ENCODE peak calls at places on chromosomes 13 and 19, in seven cellular contexts. Y, G, B, R, Z, W and Q are unnamed samples.
A peak's percentile ranks its signal among the peaks of the same experiment; 100 is the strongest.

GRCh38 chr19:55686311-55687050 is 11.5 kb downstream of the EPN1 start:
- DNase-seq in Y (no peak), Z (no peak), W (no peak), G (no peak), B (no peak), R (no peak), Q (no peak)

GRCh38 chr19:35247526-35248309 is 1.1 kb upstream of the LSR start:
- DNase-seq in Y (peak; percentile 92), R (no peak), B (peak; percentile 90), G (peak; percentile 96), W (no peak), Z (no peak), Q (no peak)

GRCh38 chr13:107864543-107865460 is 350.5 kb downstream of the LIG4 start:
- DNase-seq in G (peak; percentile 15), R (peak; percentile 47), Y (no peak), B (no peak), Z (no peak), W (no peak), Q (no peak)

GRCh38 chr19:41261474-41262190 is 2.5 kb upstream of the HNRNPUL1 start:
- DNase-seq in G (peak; percentile 20), Z (peak; percentile 22), W (no peak), Y (no peak), B (peak; percentile 39), R (no peak), Q (no peak)

GRCh38 chr13:99766641-99767045 is 204.9 kb downstream of the ZIC5 start:
- DNase-seq in B (no peak), R (no peak), Z (no peak), W (no peak), G (no peak), Y (no peak), Q (no peak)

GRCh38 chr13:38490657-38491056 is 141.0 kb downstream of the UFM1 start:
- DNase-seq in Y (no peak), R (no peak), B (no peak), Z (no peak), G (no peak), W (no peak), Q (no peak)

GRCh38 chr13:47908200-47908902 is 92.7 kb downstream of the SUCLA2 start:
- DNase-seq in G (no peak), R (no peak), W (no peak), Z (no peak), B (no peak), Y (no peak), Q (no peak)

GRCh38 chr19:55373993-55374757 is 2.5 kb upstream of the TMEM190 start:
- DNase-seq in Y (no peak), B (no peak), G (no peak), R (peak; percentile 88), W (no peak), Z (no peak), Q (no peak)

GRCh38 chr19:1264801-1265610 is 4.1 kb upstream of the CIRBP start:
- DNase-seq in R (peak; percentile 95), W (no peak), Y (peak; percentile 92), G (peak; percentile 76), Z (peak; percentile 82), B (peak; percentile 90), Q (peak; percentile 93)

GRCh38 chr13:111398715-111399299 is 78.4 kb downstream of the TEX29 start:
- DNase-seq in Y (peak; percentile 19), R (no peak), G (no peak), W (no peak), B (no peak), Z (no peak), Q (peak; percentile 18)

GRCh38 chr19:50154529-50154928 is 8.6 kb downstream of the IZUMO2 start:
- DNase-seq in W (no peak), B (no peak), G (no peak), Z (no peak), R (no peak), Y (no peak), Q (no peak)

GRCh38 chr13:110699148-110700145 is 6.5 kb downstream of the CARS2 start:
- DNase-seq in G (no peak), R (no peak), W (no peak), Z (no peak), Y (no peak), B (no peak), Q (peak; percentile 36)

GRCh38 chr19:1445185-1445931 is 4.6 kb upstream of the APC2 start:
- DNase-seq in G (peak; percentile 58), Z (peak; percentile 43), W (peak; percentile 49), Y (peak; percentile 87), R (peak; percentile 95), B (peak; percentile 64), Q (no peak)

GRCh38 chr19:51375504-51376221 is 3.2 kb upstream of the NKG7 start:
- DNase-seq in Y (no peak), Z (no peak), G (no peak), W (no peak), B (no peak), R (no peak), Q (no peak)

GRCh38 chr19:15404780-15405211 is 14.0 kb downstream of the AKAP8L start:
- DNase-seq in R (no peak), G (no peak), Z (no peak), B (no peak), Y (peak; percentile 11), W (no peak), Q (peak; percentile 63)

DNA sequence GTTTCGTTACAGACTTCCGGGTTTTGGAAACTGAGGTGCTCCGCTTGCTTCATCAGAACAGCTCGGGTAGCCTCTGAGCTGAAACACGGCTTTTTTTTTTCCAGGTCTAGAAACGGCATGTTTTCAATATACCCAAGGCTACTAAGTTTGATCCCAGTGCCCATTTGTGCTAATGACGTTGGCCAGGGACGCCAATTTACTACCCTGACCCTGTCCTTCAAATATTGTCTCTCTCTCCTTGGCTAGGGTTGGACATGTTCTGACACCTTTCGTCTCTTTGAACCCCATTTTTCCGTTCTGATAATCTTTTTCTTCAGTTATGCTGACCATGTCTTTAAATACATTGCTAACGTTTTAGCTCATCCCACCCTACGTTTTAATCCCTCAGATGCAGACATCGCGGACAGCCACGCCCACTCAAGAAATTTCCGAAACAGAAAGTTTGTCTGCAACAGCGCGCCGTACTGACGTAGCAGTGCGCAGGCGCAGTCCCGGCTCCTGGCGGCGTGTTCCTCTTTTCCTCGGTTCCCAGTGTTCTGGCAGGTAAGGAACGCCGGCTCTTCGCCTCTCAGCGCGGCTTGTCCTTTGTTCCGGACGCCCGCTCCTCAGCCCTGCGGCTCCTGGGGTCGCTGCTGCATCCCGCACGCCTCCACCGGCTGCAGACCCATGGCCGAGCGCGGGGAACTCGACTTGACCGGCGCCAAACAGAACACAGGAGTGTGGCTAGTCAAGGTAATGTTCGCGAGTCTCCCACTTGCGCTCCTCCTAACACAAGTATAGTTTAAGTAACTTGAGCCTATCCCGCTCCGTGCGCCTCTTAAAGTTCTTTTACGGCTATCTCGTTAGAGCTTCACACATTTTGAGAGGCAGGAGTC is at the start of gene GTF2F2:
- DNase-seq in R (peak; percentile 30), B (peak; percentile 95), G (peak; percentile 92), Z (peak; percentile 88), Y (peak; percentile 94), W (peak; percentile 70), Q (peak; percentile 96)
- TF ChIP-seq POLR2A in R (peak; percentile 64), B (peak; percentile 81), G (peak; percentile 61), Z (no peak), Y (no peak), W (no peak), Q (peak; percentile 29)

GRCh38 chr19:19900574-19901444 is at the start of gene ZNF93:
- DNase-seq in B (peak; percentile 97), W (peak; percentile 90), G (peak; percentile 98), R (peak; percentile 67), Y (peak; percentile 98), Z (peak; percentile 92), Q (peak; percentile 98)
- TF ChIP-seq POLR2A in B (peak; percentile 88), W (no peak), G (peak; percentile 79), R (peak; percentile 35), Y (peak; percentile 24), Z (peak; percentile 53), Q (peak; percentile 63)

GRCh38 chr13:42991892-42992584 is at the start of gene EPSTI1:
- DNase-seq in Y (peak; percentile 92), B (peak; percentile 75), R (peak; percentile 24), Z (peak; percentile 68), W (peak; percentile 27), G (peak; percentile 74), Q (peak; percentile 83)
- TF ChIP-seq POLR2A in Y (peak; percentile 20), B (peak; percentile 75), R (no peak), Z (no peak), W (peak; percentile 12), G (peak; percentile 51), Q (no peak)

DNA sequence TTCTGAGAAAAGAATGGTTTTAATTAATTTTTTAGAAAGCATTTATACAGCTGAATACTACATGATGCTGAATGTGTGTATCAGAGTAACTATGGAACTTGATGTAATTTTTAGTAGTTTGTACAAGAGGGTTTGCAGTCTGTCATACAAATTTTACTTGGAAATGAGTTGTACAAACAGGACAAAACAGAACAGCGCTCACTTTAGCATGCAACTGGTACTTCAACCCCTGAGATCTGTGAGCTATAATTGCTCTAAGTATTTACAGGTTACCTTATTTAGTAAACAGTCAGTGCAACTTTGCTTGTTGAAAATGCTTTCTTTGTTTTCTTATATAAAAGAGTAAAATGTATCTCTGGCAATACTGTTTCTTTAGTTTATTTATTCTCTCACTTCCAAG is 719 bp downstream of the TNFRSF19 start:
- DNase-seq in W (no peak), G (no peak), B (no peak), Y (no peak), R (no peak), Z (no peak), Q (no peak)
- TF ChIP-seq POLR2A in W (no peak), G (no peak), B (no peak), Y (no peak), R (no peak), Z (no peak), Q (no peak)

DNA sequence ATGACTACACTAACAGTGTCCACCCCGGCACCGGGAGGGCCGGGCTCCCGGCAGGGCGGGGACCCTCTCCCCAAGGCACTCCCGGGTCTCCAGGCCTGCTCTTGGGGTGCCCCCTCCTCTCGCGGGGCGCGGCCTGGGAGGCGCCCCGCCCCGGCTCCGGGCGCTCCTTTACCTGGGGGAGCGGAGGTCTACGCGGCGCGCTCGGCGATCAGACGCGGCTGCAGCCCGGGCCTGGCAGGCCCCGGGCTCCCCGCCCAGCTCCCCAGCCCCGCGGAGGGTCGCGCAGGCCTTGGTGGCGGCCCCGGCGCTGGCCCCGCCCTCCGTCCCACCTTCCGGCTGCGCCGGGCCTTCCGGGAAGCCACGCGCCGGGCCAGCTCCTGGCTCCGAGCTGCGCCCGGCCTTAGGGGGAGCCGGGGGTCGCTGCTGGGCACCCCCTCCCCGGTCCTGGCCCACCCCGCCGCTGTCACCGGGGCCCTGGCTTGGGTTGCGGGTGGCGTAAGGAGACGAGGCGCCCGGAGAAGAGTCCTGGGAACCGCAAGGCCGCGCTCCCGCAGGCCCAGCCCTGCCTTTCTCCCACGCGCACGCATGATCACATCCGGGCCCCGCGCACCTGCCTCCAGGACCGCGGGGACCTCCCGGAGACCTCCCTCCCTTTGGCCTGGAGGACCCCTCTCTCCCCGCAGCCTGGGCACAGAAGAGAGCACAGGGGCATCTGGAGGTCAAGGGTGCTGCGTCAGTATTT is at the start of gene C19orf12:
- DNase-seq in R (peak; percentile 65), W (no peak), B (peak; percentile 64), Y (peak; percentile 73), G (peak; percentile 67), Z (peak; percentile 69), Q (peak; percentile 76)
- TF ChIP-seq POLR2A in R (peak; percentile 73), W (peak; percentile 57), B (peak; percentile 65), Y (peak; percentile 77), G (peak; percentile 84), Z (peak; percentile 64), Q (peak; percentile 38)

GRCh38 chr19:4362871-4363545 is 19.6 kb downstream of the MPND start:
- DNase-seq in W (no peak), Y (no peak), R (no peak), G (no peak), B (peak; percentile 43), Z (no peak), Q (no peak)
- TF ChIP-seq POLR2A in W (no peak), Y (no peak), R (no peak), G (no peak), B (no peak), Z (no peak), Q (no peak)

GRCh38 chr19:16586477-16586871 is 14.3 kb upstream of the SLC35E1 start:
- DNase-seq in Z (no peak), W (no peak), Y (no peak), R (no peak), G (no peak), B (no peak), Q (no peak)
- TF ChIP-seq POLR2A in Z (no peak), W (no peak), Y (no peak), R (no peak), G (no peak), B (no peak), Q (no peak)